ENCODE peak calls at places on chromosomes 13 and 19, in ten cellular contexts. W is IMR-90, S is GM12891, M is tibial nerve, N is body of pancreas, E is HCT116, F is A549, Z is stomach, R is GM12892, C is ovary. J is an unnamed sample.

GRCh38 chr13:27450921-27451461 is 627 bp upstream of the MTIF3 start:
- DNase-seq in W (peak), S (no peak), M (no peak), N (peak), E (peak), F (no peak), Z (peak), R (no peak), C (peak), J (peak)

GRCh38 chr13:65808061-65808460 is 1422.1 kb downstream of the PCDH9 start:
- DNase-seq in W (peak), S (no peak), M (no peak), N (no peak), E (no peak), F (no peak), Z (no peak), R (no peak), C (no peak), J (no peak)

GRCh38 chr13:20824762-20825161 is 51.0 kb upstream of the EEF1AKMT1 start:
- DNase-seq in W (peak), S (no peak), M (no peak), N (no peak), E (no peak), F (no peak), Z (no peak), R (no peak), C (no peak), J (no peak)

GRCh38 chr13:24692541-24692940 is 12.3 kb downstream of the ATP12A start:
- DNase-seq in W (peak), S (no peak), M (no peak), N (no peak), E (no peak), F (no peak), Z (no peak), R (no peak), C (no peak), J (no peak)

GRCh38 chr19:46603752-46604241 is 2.7 kb downstream of the CALM3 start:
- DNase-seq in W (no peak), S (no peak), M (no peak), N (no peak), E (no peak), F (no peak), Z (no peak), R (no peak), C (no peak), J (no peak)

GRCh38 chr13:38349386-38350113 is at the start of gene UFM1:
- DNase-seq in W (peak), S (peak), M (peak), N (peak), E (peak), F (peak), Z (peak), R (peak), C (peak), J (peak)

GRCh38 chr13:83057119-83057518 is 825.2 kb downstream of the SLITRK1 start:
- DNase-seq in W (peak), S (no peak), M (no peak), N (no peak), E (no peak), F (no peak), Z (no peak), R (no peak), C (no peak), J (no peak)

GRCh38 chr13:100269837-100270236 is 180.9 kb downstream of the PCCA start:
- DNase-seq in W (peak), S (no peak), M (peak), N (peak), E (no peak), F (no peak), Z (peak), R (no peak), C (peak), J (no peak)

GRCh38 chr13:113452942-113453901 is at the start of gene ADPRHL1:
- DNase-seq in W (no peak), S (no peak), M (no peak), N (no peak), E (no peak), F (no peak), Z (no peak), R (no peak), C (no peak), J (no peak)

GRCh38 chr19:42344336-42344893 is 19.0 kb downstream of the MEGF8 start:
- DNase-seq in W (no peak), S (no peak), M (no peak), N (no peak), E (no peak), F (no peak), Z (no peak), R (no peak), C (no peak), J (no peak)

GRCh38 chr19:4366666-4367335 is 23.4 kb downstream of the MPND start:
- DNase-seq in W (no peak), S (no peak), M (no peak), N (no peak), E (no peak), F (no peak), Z (no peak), R (no peak), C (no peak), J (no peak)

GRCh38 chr19:31600731-31601295 is 251.6 kb upstream of the TSHZ3 start:
- DNase-seq in W (no peak), S (no peak), M (no peak), N (no peak), E (no peak), F (no peak), Z (no peak), R (no peak), C (no peak), J (no peak)

GRCh38 chr19:31595521-31595920 is 246.3 kb upstream of the TSHZ3 start:
- DNase-seq in W (no peak), S (no peak), M (no peak), N (no peak), E (no peak), F (no peak), Z (no peak), R (no peak), C (no peak), J (no peak)

GRCh38 chr19:31596751-31597150 is 247.5 kb upstream of the TSHZ3 start:
- DNase-seq in W (no peak), S (no peak), M (no peak), N (no peak), E (no peak), F (no peak), Z (no peak), R (no peak), C (no peak), J (no peak)

GRCh38 chr19:31597616-31598015 is 248.4 kb upstream of the TSHZ3 start:
- DNase-seq in W (no peak), S (no peak), M (no peak), N (no peak), E (no peak), F (no peak), Z (no peak), R (no peak), C (no peak), J (no peak)

GRCh38 chr19:31598730-31599238 is 249.5 kb upstream of the TSHZ3 start:
- DNase-seq in W (no peak), S (no peak), M (no peak), N (no peak), E (no peak), F (no peak), Z (no peak), R (no peak), C (no peak), J (no peak)
- TF ChIP-seq POLR2A in W (no peak), S (no peak), M (no peak), N (no peak), E (no peak), F (no peak), Z (no peak), R (no peak), C (no peak), J (no peak)

DNA sequence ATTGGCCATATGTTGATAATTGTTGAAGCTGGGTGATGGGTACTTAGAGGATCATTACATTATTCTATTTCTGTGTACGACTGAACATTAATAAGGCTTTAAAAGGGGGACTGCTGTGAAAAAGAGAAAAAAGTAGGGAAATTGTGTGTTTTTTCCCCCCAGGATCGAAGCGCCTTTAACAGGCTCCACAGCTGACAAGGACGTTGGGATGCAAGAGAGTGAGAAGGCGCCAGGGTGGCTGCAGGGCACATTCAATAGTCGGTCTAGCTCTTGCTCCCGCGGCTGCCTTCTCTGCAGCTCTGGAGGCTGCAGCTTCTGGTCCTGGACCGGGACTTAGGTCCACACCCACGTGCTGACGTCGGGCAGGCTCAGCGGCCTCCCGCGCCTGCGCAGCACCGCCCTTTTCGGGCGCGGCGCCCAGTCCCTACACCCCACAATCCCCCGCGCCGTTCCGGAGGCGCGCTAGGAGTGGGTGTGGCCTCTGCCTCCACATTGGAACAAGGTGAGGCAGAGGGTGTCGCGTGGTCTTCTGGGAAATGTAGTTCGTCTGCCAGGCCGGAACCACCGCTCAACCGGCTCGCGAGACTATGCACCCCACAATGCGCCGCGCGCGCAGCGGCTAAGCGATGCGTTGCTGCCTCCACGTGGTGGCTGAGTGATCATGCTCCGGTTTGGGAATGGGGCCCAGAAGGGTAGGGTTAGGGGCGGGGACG is 4.9 kb upstream of the LRFN3 start:
- DNase-seq in W (peak), S (peak), M (peak), N (peak), E (peak), F (peak), Z (peak), R (peak), C (peak), J (peak)
- TF ChIP-seq POLR2A in W (peak), S (peak), M (peak), N (peak), E (peak), F (peak), Z (no peak), R (peak), C (peak), J (peak)

GRCh38 chr19:7534531-7534980 is 961 bp upstream of the PNPLA6 start:
- DNase-seq in W (peak), S (no peak), M (no peak), N (peak), E (no peak), F (peak), Z (peak), R (no peak), C (peak), J (no peak)

GRCh38 chr19:7533281-7533819 is 2.2 kb upstream of the PNPLA6 start:
- DNase-seq in W (peak), S (no peak), M (peak), N (peak), E (no peak), F (no peak), Z (peak), R (no peak), C (peak), J (no peak)

GRCh38 chr19:7535993-7536685 is 622 bp downstream of the PNPLA6 start:
- DNase-seq in W (no peak), S (no peak), M (no peak), N (no peak), E (no peak), F (no peak), Z (no peak), R (no peak), C (no peak), J (peak)

GRCh38 chr19:7533925-7534480 is 1.5 kb upstream of the PNPLA6 start:
- DNase-seq in W (peak), S (peak), M (peak), N (peak), E (peak), F (peak), Z (peak), R (peak), C (peak), J (peak)

GRCh38 chr19:7535035-7535992 is at the start of gene PNPLA6:
- DNase-seq in W (peak), S (peak), M (peak), N (peak), E (peak), F (peak), Z (peak), R (peak), C (peak), J (peak)
- TF ChIP-seq POLR2A in W (no peak), S (no peak), M (peak), N (peak), E (no peak), F (peak), Z (no peak), R (peak), C (peak), J (peak)

GRCh38 chr19:34408421-34408820 is 4.2 kb downstream of the PDCD2L start:
- DNase-seq in W (no peak), S (no peak), M (no peak), N (no peak), E (no peak), F (no peak), Z (no peak), R (no peak), C (no peak), J (no peak)

GRCh38 chr19:34403784-34404108 is 453 bp upstream of the PDCD2L start:
- DNase-seq in W (no peak), S (no peak), M (no peak), N (no peak), E (no peak), F (no peak), Z (no peak), R (no peak), C (no peak), J (no peak)

GRCh38 chr19:34402074-34402600 is 2.1 kb upstream of the PDCD2L start:
- DNase-seq in W (no peak), S (no peak), M (no peak), N (no peak), E (no peak), F (no peak), Z (peak), R (no peak), C (no peak), J (no peak)

GRCh38 chr19:34405892-34406660 is 1.9 kb downstream of the PDCD2L start:
- DNase-seq in W (no peak), S (no peak), M (no peak), N (no peak), E (no peak), F (no peak), Z (no peak), R (no peak), C (no peak), J (no peak)

GRCh38 chr19:34404109-34404909 is at the start of gene PDCD2L:
- DNase-seq in W (peak), S (peak), M (peak), N (peak), E (peak), F (peak), Z (peak), R (peak), C (peak), J (peak)
- TF ChIP-seq POLR2A in W (no peak), S (peak), M (peak), N (peak), E (peak), F (peak), Z (no peak), R (peak), C (peak), J (peak)

GRCh38 chr19:13838943-13839192 is 38.1 kb upstream of the NANOS3 start:
- DNase-seq in W (no peak), S (no peak), M (no peak), N (peak), E (no peak), F (no peak), Z (no peak), R (no peak), C (no peak), J (peak)
- TF ChIP-seq POLR2A in W (peak), S (no peak), M (no peak), N (no peak), E (no peak), F (no peak), Z (no peak), R (no peak), C (peak), J (peak)

DNA sequence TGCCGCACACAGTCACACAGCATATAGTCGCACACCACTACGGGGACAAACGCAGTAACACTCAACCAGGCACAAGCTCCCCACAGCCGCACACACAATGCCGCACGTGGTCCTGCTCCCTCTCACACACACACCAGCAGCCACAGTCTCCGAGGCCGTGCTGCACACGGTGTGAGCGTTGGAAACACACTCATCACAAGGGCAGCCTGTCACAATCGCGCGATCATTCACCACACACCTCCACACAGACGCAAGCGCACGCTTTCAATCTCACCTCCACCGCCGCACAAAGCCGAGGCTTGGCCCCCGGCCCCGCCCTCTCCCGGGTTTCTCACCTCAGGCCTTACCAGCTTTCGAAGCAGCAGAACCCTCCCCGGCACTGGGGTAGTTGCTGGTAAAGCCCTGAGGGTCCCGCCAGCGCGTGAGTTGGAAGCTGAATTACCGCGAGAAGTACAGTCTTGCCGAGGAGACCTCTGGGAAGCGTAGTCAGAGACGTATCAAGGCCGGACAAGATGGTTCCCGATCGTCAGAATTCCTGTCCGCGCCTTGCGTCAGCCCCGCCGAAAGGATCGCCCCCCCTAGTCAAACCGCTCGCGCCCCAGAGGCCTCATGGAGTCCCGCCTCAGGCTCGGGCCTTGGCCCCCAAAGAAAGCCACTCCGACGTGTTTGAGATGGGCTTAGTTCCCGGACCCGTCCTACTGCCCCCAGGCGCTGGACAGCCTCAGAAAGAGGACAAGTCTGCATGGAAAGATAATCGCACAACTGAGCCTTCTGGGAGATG is at the start of gene ZNF566:
- DNase-seq in W (peak), S (peak), M (peak), N (peak), E (peak), F (peak), Z (peak), R (peak), C (peak), J (peak)
- TF ChIP-seq POLR2A in W (peak), S (peak), M (no peak), N (peak), E (peak), F (peak), Z (no peak), R (peak), C (peak), J (peak)